ENCODE peak calls at places on chromosomes 4 and X, in seven cellular contexts. One of them, this sample, is unnamed.

GRCh38 chr4:52588771-52589591 is 70.1 kb downstream of the USP46 start:
- DNase-seq in thoracic aorta: no peak
- DNase-seq in RWPE1: peak
- DNase-seq in cardiac fibroblast: peak
- DNase-seq in upper lobe of left lung: no peak
- DNase-seq in left lung: no peak
- DNase-seq in AG04449: peak
- DNase-seq in this sample: no peak

GRCh38 chr4:112130903-112131302 is 14.4 kb upstream of the FAM241A start:
- DNase-seq in RWPE1: no peak
- DNase-seq in cardiac fibroblast: no peak
- DNase-seq in upper lobe of left lung: no peak
- DNase-seq in thoracic aorta: no peak
- DNase-seq in AG04449: no peak
- DNase-seq in left lung: no peak
- DNase-seq in this sample: no peak

GRCh38 chrX:63513825-63514574 is 162.9 kb upstream of the SPIN4 start:
- DNase-seq in upper lobe of left lung: no peak
- DNase-seq in left lung: no peak
- DNase-seq in cardiac fibroblast: peak
- DNase-seq in AG04449: peak
- DNase-seq in thoracic aorta: no peak
- DNase-seq in RWPE1: peak
- DNase-seq in this sample: no peak

GRCh38 chr4:113575391-113575790 is 186.1 kb downstream of the CAMK2D start:
- DNase-seq in left lung: no peak
- DNase-seq in RWPE1: no peak
- DNase-seq in cardiac fibroblast: peak
- DNase-seq in upper lobe of left lung: no peak
- DNase-seq in AG04449: no peak
- DNase-seq in thoracic aorta: no peak
- DNase-seq in this sample: no peak

GRCh38 chrX:91434351-91435168 is at the start of gene PABPC5:
- DNase-seq in left lung: peak
- DNase-seq in AG04449: peak
- DNase-seq in upper lobe of left lung: peak
- DNase-seq in RWPE1: no peak
- DNase-seq in cardiac fibroblast: peak
- DNase-seq in thoracic aorta: peak
- DNase-seq in this sample: peak

GRCh38 chr4:87965501-87965975 is 10.0 kb upstream of the SPP1 start:
- DNase-seq in cardiac fibroblast: no peak
- DNase-seq in upper lobe of left lung: peak
- DNase-seq in RWPE1: no peak
- DNase-seq in thoracic aorta: no peak
- DNase-seq in left lung: no peak
- DNase-seq in AG04449: no peak
- DNase-seq in this sample: no peak

GRCh38 chr4:187127456-187127855 is 403.8 kb upstream of the FAT1 start:
- DNase-seq in RWPE1: no peak
- DNase-seq in left lung: no peak
- DNase-seq in upper lobe of left lung: no peak
- DNase-seq in cardiac fibroblast: no peak
- DNase-seq in AG04449: no peak
- DNase-seq in thoracic aorta: no peak
- DNase-seq in this sample: no peak

GRCh38 chr4:130336585-130337217 is 1240.7 kb downstream of the C4orf33 start:
- DNase-seq in thoracic aorta: no peak
- DNase-seq in upper lobe of left lung: no peak
- DNase-seq in AG04449: no peak
- DNase-seq in left lung: no peak
- DNase-seq in cardiac fibroblast: peak
- DNase-seq in RWPE1: peak
- DNase-seq in this sample: no peak

GRCh38 chr4:108601096-108601495 is 19.3 kb upstream of the RPL34 start:
- DNase-seq in upper lobe of left lung: no peak
- DNase-seq in AG04449: no peak
- DNase-seq in thoracic aorta: no peak
- DNase-seq in cardiac fibroblast: no peak
- DNase-seq in RWPE1: no peak
- DNase-seq in left lung: no peak
- DNase-seq in this sample: no peak

GRCh38 chrX:134692990-134693389 is 34.7 kb upstream of the PLAC1 start:
- DNase-seq in AG04449: no peak
- DNase-seq in RWPE1: peak
- DNase-seq in upper lobe of left lung: no peak
- DNase-seq in cardiac fibroblast: peak
- DNase-seq in thoracic aorta: no peak
- DNase-seq in left lung: no peak
- DNase-seq in this sample: no peak

GRCh38 chr4:48261288-48261687 is 8.3 kb downstream of the TEC start:
- DNase-seq in cardiac fibroblast: no peak
- DNase-seq in RWPE1: no peak
- DNase-seq in left lung: no peak
- DNase-seq in AG04449: no peak
- DNase-seq in upper lobe of left lung: no peak
- DNase-seq in thoracic aorta: no peak
- DNase-seq in this sample: no peak

GRCh38 chrX:152896450-152896849 is 1.4 kb upstream of the ZNF185 start:
- DNase-seq in cardiac fibroblast: peak
- DNase-seq in upper lobe of left lung: no peak
- DNase-seq in thoracic aorta: no peak
- DNase-seq in RWPE1: no peak
- DNase-seq in AG04449: no peak
- DNase-seq in left lung: no peak
- DNase-seq in this sample: no peak

GRCh38 chrX:147376601-147377387 is 534.9 kb upstream of the FMR1 start:
- DNase-seq in RWPE1: no peak
- DNase-seq in AG04449: no peak
- DNase-seq in left lung: no peak
- DNase-seq in cardiac fibroblast: no peak
- DNase-seq in thoracic aorta: no peak
- DNase-seq in upper lobe of left lung: no peak
- DNase-seq in this sample: peak

GRCh38 chr4:168759959-168760527 is 250.0 kb downstream of the CBR4 start:
- DNase-seq in RWPE1: no peak
- DNase-seq in AG04449: no peak
- DNase-seq in upper lobe of left lung: no peak
- DNase-seq in cardiac fibroblast: no peak
- DNase-seq in thoracic aorta: no peak
- DNase-seq in left lung: peak
- DNase-seq in this sample: no peak

GRCh38 chr4:7417639-7418038 is 17.1 kb downstream of the PSAPL1 start:
- DNase-seq in cardiac fibroblast: no peak
- DNase-seq in left lung: peak
- DNase-seq in RWPE1: no peak
- DNase-seq in thoracic aorta: no peak
- DNase-seq in AG04449: no peak
- DNase-seq in upper lobe of left lung: no peak
- DNase-seq in this sample: no peak

GRCh38 chr4:88457307-88458090 is 580 bp downstream of the HERC5 start:
- DNase-seq in RWPE1: peak
- DNase-seq in cardiac fibroblast: peak
- DNase-seq in upper lobe of left lung: peak
- DNase-seq in left lung: peak
- DNase-seq in AG04449: no peak
- DNase-seq in thoracic aorta: no peak
- DNase-seq in this sample: peak

GRCh38 chrX:147890766-147891165 is 21.0 kb upstream of the FMR1 start:
- DNase-seq in cardiac fibroblast: no peak
- DNase-seq in RWPE1: no peak
- DNase-seq in AG04449: no peak
- DNase-seq in thoracic aorta: no peak
- DNase-seq in upper lobe of left lung: no peak
- DNase-seq in left lung: no peak
- DNase-seq in this sample: no peak

GRCh38 chr4:57193164-57193810 is 83.1 kb upstream of the IGFBP7 start:
- DNase-seq in AG04449: no peak
- DNase-seq in thoracic aorta: no peak
- DNase-seq in RWPE1: no peak
- DNase-seq in left lung: no peak
- DNase-seq in cardiac fibroblast: no peak
- DNase-seq in upper lobe of left lung: no peak
- DNase-seq in this sample: no peak

GRCh38 chr4:174365018-174365587 is 81.4 kb downstream of the CEP44 start:
- DNase-seq in AG04449: no peak
- DNase-seq in RWPE1: peak
- DNase-seq in cardiac fibroblast: peak
- DNase-seq in left lung: no peak
- DNase-seq in upper lobe of left lung: no peak
- DNase-seq in thoracic aorta: no peak
- DNase-seq in this sample: no peak

GRCh38 chrX:23008431-23009099 is 8.8 kb downstream of the DDX53 start:
- DNase-seq in upper lobe of left lung: no peak
- DNase-seq in AG04449: peak
- DNase-seq in cardiac fibroblast: peak
- DNase-seq in thoracic aorta: no peak
- DNase-seq in left lung: no peak
- DNase-seq in RWPE1: peak
- DNase-seq in this sample: no peak

GRCh38 chr4:56783986-56784385 is 37.5 kb downstream of the SPINK2 start:
- DNase-seq in upper lobe of left lung: no peak
- DNase-seq in cardiac fibroblast: no peak
- DNase-seq in thoracic aorta: no peak
- DNase-seq in RWPE1: no peak
- DNase-seq in AG04449: no peak
- DNase-seq in left lung: no peak
- DNase-seq in this sample: no peak

GRCh38 chrX:140799216-140799615 is 89.7 kb downstream of the LINC00632 start:
- DNase-seq in cardiac fibroblast: peak
- DNase-seq in upper lobe of left lung: no peak
- DNase-seq in AG04449: no peak
- DNase-seq in RWPE1: peak
- DNase-seq in thoracic aorta: no peak
- DNase-seq in left lung: no peak
- DNase-seq in this sample: no peak

GRCh38 chr4:156829194-156829593 is 142.4 kb downstream of the PDGFC start:
- DNase-seq in AG04449: no peak
- DNase-seq in upper lobe of left lung: no peak
- DNase-seq in thoracic aorta: no peak
- DNase-seq in RWPE1: peak
- DNase-seq in left lung: no peak
- DNase-seq in cardiac fibroblast: peak
- DNase-seq in this sample: no peak

GRCh38 chr4:83362492-83363329 is 28.1 kb upstream of the HPSE start:
- DNase-seq in cardiac fibroblast: peak
- DNase-seq in AG04449: no peak
- DNase-seq in thoracic aorta: no peak
- DNase-seq in left lung: no peak
- DNase-seq in RWPE1: peak
- DNase-seq in upper lobe of left lung: no peak
- DNase-seq in this sample: no peak
- TF ChIP-seq CTCF in cardiac fibroblast: peak
- TF ChIP-seq CTCF in AG04449: peak
- TF ChIP-seq CTCF in thoracic aorta: peak
- TF ChIP-seq CTCF in left lung: no peak
- TF ChIP-seq CTCF in RWPE1: no peak
- TF ChIP-seq CTCF in upper lobe of left lung: no peak
- TF ChIP-seq CTCF in this sample: no peak

GRCh38 chr4:602559-602942 is 22.8 kb upstream of the PDE6B start:
- DNase-seq in left lung: peak
- DNase-seq in RWPE1: peak
- DNase-seq in cardiac fibroblast: peak
- DNase-seq in AG04449: no peak
- DNase-seq in upper lobe of left lung: peak
- DNase-seq in thoracic aorta: no peak
- DNase-seq in this sample: peak
- TF ChIP-seq CTCF in left lung: peak
- TF ChIP-seq CTCF in RWPE1: no peak
- TF ChIP-seq CTCF in cardiac fibroblast: peak
- TF ChIP-seq CTCF in AG04449: no peak
- TF ChIP-seq CTCF in upper lobe of left lung: peak
- TF ChIP-seq CTCF in thoracic aorta: no peak
- TF ChIP-seq CTCF in this sample: peak

GRCh38 chrX:26788402-26788998 is 572.5 kb downstream of the MAGEB5 start:
- DNase-seq in RWPE1: no peak
- DNase-seq in upper lobe of left lung: no peak
- DNase-seq in thoracic aorta: no peak
- DNase-seq in AG04449: no peak
- DNase-seq in cardiac fibroblast: peak
- DNase-seq in left lung: no peak
- DNase-seq in this sample: no peak

GRCh38 chrX:26778320-26778888 is 562.4 kb downstream of the MAGEB5 start:
- DNase-seq in left lung: no peak
- DNase-seq in AG04449: no peak
- DNase-seq in RWPE1: no peak
- DNase-seq in cardiac fibroblast: peak
- DNase-seq in upper lobe of left lung: no peak
- DNase-seq in thoracic aorta: no peak
- DNase-seq in this sample: no peak

DNA sequence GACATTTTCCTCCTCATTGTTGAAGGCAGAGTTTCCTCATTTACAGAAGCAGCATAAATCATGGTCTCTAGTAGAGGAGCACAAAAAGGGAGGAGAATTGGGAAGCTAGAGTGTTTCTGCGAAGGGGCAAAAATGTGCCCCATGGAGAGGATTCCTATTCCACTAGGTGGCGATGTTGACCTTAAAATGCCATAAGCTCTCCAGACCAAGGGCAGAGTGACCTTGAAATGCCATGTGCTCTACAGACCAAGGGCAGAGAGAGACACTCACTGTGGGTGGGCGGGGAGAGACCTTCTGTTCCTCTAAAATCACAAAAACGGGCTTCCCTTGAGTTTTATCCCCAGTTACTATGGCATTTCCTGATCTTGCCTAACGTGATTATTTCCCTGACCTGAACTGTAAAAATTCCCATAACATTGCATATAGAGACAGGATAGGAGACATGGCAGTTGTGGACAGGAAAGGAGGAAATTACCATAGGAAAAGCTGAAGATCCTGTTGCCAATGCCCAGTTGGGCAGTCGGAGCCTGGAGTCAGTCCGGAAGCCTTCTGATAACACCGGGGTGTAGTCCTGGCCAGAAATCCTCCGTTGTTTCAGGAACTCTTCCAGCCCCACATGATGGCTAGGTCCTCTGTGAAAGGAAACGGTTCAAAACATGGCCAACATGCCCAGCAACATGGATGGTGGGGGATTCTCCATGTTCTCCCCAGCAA is 567.7 kb downstream of the MAGEB5 start:
- DNase-seq in upper lobe of left lung: no peak
- DNase-seq in left lung: no peak
- DNase-seq in cardiac fibroblast: peak
- DNase-seq in RWPE1: no peak
- DNase-seq in thoracic aorta: peak
- DNase-seq in AG04449: no peak
- DNase-seq in this sample: no peak
- TF ChIP-seq CTCF in upper lobe of left lung: peak
- TF ChIP-seq CTCF in left lung: no peak
- TF ChIP-seq CTCF in cardiac fibroblast: peak
- TF ChIP-seq CTCF in RWPE1: peak
- TF ChIP-seq CTCF in thoracic aorta: peak
- TF ChIP-seq CTCF in AG04449: peak
- TF ChIP-seq CTCF in this sample: peak

DNA sequence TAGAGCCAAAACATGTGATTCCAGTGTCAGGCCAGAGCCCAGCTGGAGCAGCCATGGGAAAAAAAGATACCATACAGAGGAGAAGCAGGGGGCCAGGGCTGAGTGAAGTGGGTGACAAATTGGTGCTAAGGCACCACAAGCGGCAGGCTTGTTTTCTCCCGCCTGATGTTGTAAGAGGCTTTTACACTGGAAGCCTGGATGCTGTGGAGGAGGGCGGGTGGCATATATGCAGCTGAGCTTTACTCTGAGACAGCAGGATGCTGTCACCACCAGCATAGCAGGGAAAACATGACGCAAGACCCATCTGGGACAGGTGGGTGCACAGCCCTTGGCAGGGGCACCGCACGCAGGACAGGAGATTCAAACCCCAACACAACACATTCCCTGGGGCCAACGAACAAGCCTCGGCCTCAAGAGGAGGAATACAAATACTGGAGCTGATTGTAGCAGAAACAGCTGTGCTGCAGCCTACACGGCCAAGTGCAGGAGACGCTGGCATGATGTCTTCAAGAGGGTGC is 91.9 kb downstream of the TSPAN5 start:
- DNase-seq in AG04449: no peak
- DNase-seq in upper lobe of left lung: no peak
- DNase-seq in thoracic aorta: no peak
- DNase-seq in left lung: no peak
- DNase-seq in cardiac fibroblast: peak
- DNase-seq in RWPE1: no peak
- DNase-seq in this sample: peak
- TF ChIP-seq CTCF in AG04449: no peak
- TF ChIP-seq CTCF in upper lobe of left lung: no peak
- TF ChIP-seq CTCF in thoracic aorta: no peak
- TF ChIP-seq CTCF in left lung: no peak
- TF ChIP-seq CTCF in cardiac fibroblast: no peak
- TF ChIP-seq CTCF in RWPE1: no peak
- TF ChIP-seq CTCF in this sample: no peak

This sample was measured in glutamatergic neuron.